ENCODE peak calls at places on chromosome 21, in ten cellular contexts. G, C, U, F, T, Y, P, V, O and I are unnamed samples.

GRCh38 chr21:43322311-43322710 is 104.6 kb downstream of the SIK1 start:
- DNase-seq in G (no peak), C (no peak), U (no peak), F (no peak), T (no peak), Y (no peak), P (no peak), V (no peak), O (no peak), I (no peak)

GRCh38 chr21:35303085-35303484 is 254.0 kb upstream of the RUNX1 start:
- DNase-seq in G (no peak), C (no peak), U (no peak), F (peak), T (no peak), Y (no peak), P (no peak), V (no peak), O (no peak), I (no peak)

GRCh38 chr21:46110499-46111192 is 12.7 kb downstream of the COL6A2 start:
- DNase-seq in G (no peak), C (no peak), U (peak), F (no peak), T (peak), Y (peak), P (peak), V (no peak), O (peak), I (no peak)

GRCh38 chr21:33059319-33059894 is 10.5 kb upstream of the OLIG1 start:
- DNase-seq in G (no peak), C (no peak), U (no peak), F (no peak), T (no peak), Y (no peak), P (peak), V (no peak), O (no peak), I (peak)

GRCh38 chr21:43279578-43279894 is 110.7 kb downstream of the CRYAA start:
- DNase-seq in G (no peak), C (no peak), U (no peak), F (no peak), T (no peak), Y (no peak), P (no peak), V (peak), O (peak), I (no peak)

GRCh38 chr21:44867464-44867863 is 6.0 kb downstream of the PTTG1IP start:
- DNase-seq in G (no peak), C (no peak), U (no peak), F (no peak), T (no peak), Y (no peak), P (no peak), V (no peak), O (no peak), I (no peak)

GRCh38 chr21:40169971-40170370 is 302.7 kb downstream of the PCP4 start:
- DNase-seq in G (no peak), C (no peak), U (no peak), F (no peak), T (no peak), Y (no peak), P (no peak), V (no peak), O (no peak), I (no peak)

GRCh38 chr21:44304846-44305245 is 5.0 kb downstream of the PFKL start:
- DNase-seq in G (peak), C (peak), U (no peak), F (peak), T (no peak), Y (no peak), P (peak), V (no peak), O (no peak), I (peak)

GRCh38 chr21:43271452-43272020 is 102.7 kb downstream of the CRYAA start:
- DNase-seq in G (no peak), C (no peak), U (peak), F (no peak), T (no peak), Y (no peak), P (no peak), V (peak), O (peak), I (no peak)

GRCh38 chr21:39654951-39655350 is 42.2 kb downstream of the B3GALT5 start:
- DNase-seq in G (no peak), C (no peak), U (no peak), F (no peak), T (no peak), Y (no peak), P (no peak), V (no peak), O (no peak), I (no peak)